ENCODE peak calls at places on chromosomes 16 and 17, in four cellular contexts. Z is AG20443; D is CD4-positive, alpha-beta T cell; G is endodermal cell. O is an unnamed sample.

GRCh38 chr17:16150251-16150859 is 65.0 kb downstream of the NCOR1 start:
- DNase-seq in G (no peak), Z (no peak), D (no peak), O (peak; percentile 16)

GRCh38 chr16:87028481-87029320 is 288.5 kb downstream of the C16orf95 start:
- DNase-seq in D (no peak), Z (no peak), G (no peak), O (no peak)

GRCh38 chr17:18859256-18859655 is 1.3 kb downstream of the PRPSAP2 start:
- DNase-seq in Z (peak; percentile 33), D (no peak), G (peak; percentile 47), O (peak; percentile 44)

GRCh38 chr16:2858245-2859025 is 465 bp upstream of the PRSS22 start:
- DNase-seq in G (peak; percentile 90), Z (peak; percentile 9), D (no peak), O (no peak)

GRCh38 chr17:2213291-2213960 is 90.2 kb downstream of the SMG6 start:
- DNase-seq in Z (peak; percentile 53), G (no peak), D (no peak), O (no peak)

GRCh38 chr17:29565643-29566472 is 979 bp downstream of the ABHD15 start:
- DNase-seq in D (peak; percentile 60), Z (no peak), G (peak; percentile 93), O (no peak)

GRCh38 chr17:61450641-61451537 is 1.3 kb upstream of the TBX4 start:
- DNase-seq in G (peak; percentile 88), D (no peak), Z (no peak), O (no peak)

GRCh38 chr17:67829331-67829730 is 4.0 kb downstream of the BPTF start:
- DNase-seq in D (peak; percentile 41), G (no peak), Z (no peak), O (no peak)

GRCh38 chr17:27245230-27245696 is 48.7 kb upstream of the WSB1 start:
- DNase-seq in Z (peak; percentile 94), D (peak; percentile 30), G (peak; percentile 95), O (peak; percentile 84)

GRCh38 chr17:75326587-75326955 is 37.3 kb upstream of the SLC25A19 start:
- DNase-seq in G (no peak), D (no peak), Z (no peak), O (no peak)

GRCh38 chr16:60091479-60091878 is 1357.4 kb upstream of the GOT2 start:
- DNase-seq in Z (no peak), D (no peak), G (no peak), O (no peak)

GRCh38 chr17:40499551-40500189 is 1.8 kb downstream of the TNS4 start:
- DNase-seq in Z (peak; percentile 89), D (no peak), G (peak; percentile 95), O (peak; percentile 80)

GRCh38 chr16:54390095-54390494 is 103.5 kb upstream of the IRX3 start:
- DNase-seq in D (no peak), Z (no peak), G (no peak), O (no peak)

GRCh38 chr16:70692481-70693203 is 6.8 kb upstream of the MTSS2 start:
- DNase-seq in G (no peak), D (no peak), Z (no peak), O (no peak)

GRCh38 chr16:4032768-4033167 is 83.5 kb downstream of the ADCY9 start:
- DNase-seq in D (no peak), G (no peak), Z (peak; percentile 37), O (no peak)

GRCh38 chr17:66835476-66835875 is 559 bp downstream of the CACNG5 start:
- DNase-seq in Z (no peak), D (no peak), G (peak; percentile 65), O (no peak)

GRCh38 chr16:68070249-68070725 is 14.9 kb upstream of the NFATC3 start:
- DNase-seq in G (no peak), D (no peak), Z (no peak), O (no peak)

GRCh38 chr17:71392715-71393567 is 727.9 kb upstream of the SOX9 start:
- DNase-seq in Z (peak; percentile 44), D (no peak), G (no peak), O (peak; percentile 21)

GRCh38 chr17:42704495-42705494 is 22.5 kb downstream of the CNTNAP1 start:
- DNase-seq in D (no peak), G (no peak), Z (no peak), O (no peak)

GRCh38 chr17:32261937-32262510 is 3.6 kb upstream of the RHBDL3 start:
- DNase-seq in D (no peak), Z (no peak), G (peak; percentile 56), O (no peak)

GRCh38 chr16:81632392-81633146 is 146.5 kb upstream of the PLCG2 start:
- DNase-seq in D (peak; percentile 72), Z (peak; percentile 65), G (no peak), O (peak; percentile 78)

GRCh38 chr17:74080936-74081335 is 122.5 kb upstream of the RPL38 start:
- DNase-seq in Z (no peak), D (no peak), G (no peak), O (no peak)

GRCh38 chr17:7579001-7579838 is at the start of gene CD68:
- DNase-seq in Z (peak; percentile 88), D (no peak), G (peak; percentile 90), O (peak; percentile 94)

GRCh38 chr16:5024632-5025031 is 9.1 kb downstream of the NAGPA start:
- DNase-seq in D (no peak), Z (no peak), G (no peak), O (no peak)

GRCh38 chr16:411576-412265 is 10.0 kb downstream of the DECR2 start:
- DNase-seq in D (no peak), G (no peak), Z (no peak), O (no peak)

GRCh38 chr17:3835410-3836229 is 10.4 kb downstream of the NCBP3 start:
- DNase-seq in Z (peak; percentile 28), D (no peak), G (no peak), O (no peak)

GRCh38 chr17:9676742-9677387 is 31.5 kb downstream of the USP43 start:
- DNase-seq in G (peak; percentile 46), Z (no peak), D (no peak), O (no peak)

GRCh38 chr16:20280259-20280658 is 47.1 kb downstream of the GP2 start:
- DNase-seq in G (no peak), Z (no peak), D (no peak), O (no peak)

GRCh38 chr16:72474511-72475123 is 302.7 kb upstream of the PMFBP1 start:
- DNase-seq in D (no peak), Z (peak; percentile 61), G (no peak), O (peak; percentile 14)

GRCh38 chr17:80877095-80877828 is 114.4 kb upstream of the CHMP6 start:
- DNase-seq in D (no peak), Z (no peak), G (peak; percentile 30), O (no peak)

GRCh38 chr16:27564226-27564625 is 14.3 kb downstream of the KATNIP start:
- DNase-seq in D (no peak), Z (no peak), G (no peak), O (no peak)

GRCh38 chr16:1895068-1895467 is 23.1 kb upstream of the MEIOB start:
- DNase-seq in Z (no peak), G (no peak), D (no peak), O (no peak)